ENCODE peak calls at places on chromosomes 1 and 21, in nine cellular contexts. T, U, J, P, S, F, Q, L and O are unnamed samples. For H3K4me1, the result is how much of the 10 kb centered on the place peaks cover.

GRCh38 chr1:51088474-51088873 is 13.6 kb upstream of the C1orf185 start:
- DNase-seq in T (no peak), U (no peak), J (no peak), P (no peak), S (no peak), F (no peak), Q (no peak), L (no peak), O (peak)

GRCh38 chr1:55836086-55836485 is 620.9 kb upstream of the USP24 start:
- DNase-seq in T (no peak), U (no peak), J (no peak), P (no peak), S (no peak), F (no peak), Q (no peak), L (no peak), O (no peak)

GRCh38 chr1:168643152-168643551 is 66.7 kb downstream of the XCL1 start:
- DNase-seq in T (peak), U (no peak), J (no peak), P (no peak), S (no peak), F (no peak), Q (no peak), L (no peak), O (peak)

GRCh38 chr1:94926365-94926914 is 470 bp downstream of the CNN3 start:
- DNase-seq in T (peak), U (no peak), J (peak), P (peak), S (peak), F (no peak), Q (peak), L (no peak), O (peak)

GRCh38 chr1:181947441-181947840 is 114.1 kb downstream of the ZNF648 start:
- DNase-seq in T (no peak), U (no peak), J (no peak), P (no peak), S (no peak), F (no peak), Q (no peak), L (no peak), O (no peak)

GRCh38 chr21:18725653-18726052 is 322.1 kb upstream of the TMPRSS15 start:
- DNase-seq in T (no peak), U (no peak), J (no peak), P (no peak), S (no peak), F (no peak), Q (peak), L (no peak), O (peak)

GRCh38 chr1:19400875-19401854 is 84.2 kb downstream of the CAPZB start:
- DNase-seq in T (peak), U (no peak), J (no peak), P (no peak), S (no peak), F (no peak), Q (peak), L (no peak), O (no peak)

GRCh38 chr1:93666613-93667384 is 14.8 kb downstream of the BCAR3 start:
- DNase-seq in T (peak), U (no peak), J (no peak), P (no peak), S (no peak), F (no peak), Q (peak), L (peak), O (peak)

DNA sequence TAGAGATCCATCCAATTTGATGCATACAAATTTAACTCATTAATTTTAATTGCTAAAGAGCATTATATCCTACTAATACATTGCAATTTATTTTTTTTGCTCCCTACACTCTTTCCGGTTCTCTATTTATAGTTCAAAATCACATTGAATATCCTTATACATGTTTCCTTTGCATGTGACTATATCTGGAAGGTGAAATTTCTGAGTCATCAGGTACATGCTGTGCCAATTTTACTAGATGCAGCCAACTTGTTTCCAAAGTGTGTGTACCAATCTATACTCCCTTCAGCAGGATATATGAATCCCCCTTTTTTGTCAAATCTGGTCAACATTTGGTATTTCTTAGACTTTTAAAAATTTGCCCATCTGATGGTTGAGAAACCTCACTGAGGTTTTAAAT is 602.9 kb upstream of the CAMK1G start:
- DNase-seq in T (peak), U (no peak), J (no peak), P (no peak), S (no peak), F (no peak), Q (no peak), L (no peak), O (no peak)
- H3K27ac ChIP-seq in T (no peak), U (no peak), J (no peak), P (no peak), S (no peak), F (no peak), Q (no peak), L (no peak), O (no peak)

GRCh38 chr1:201459052-201459451 is 9.9 kb downstream of the PHLDA3 start:
- DNase-seq in T (no peak), U (no peak), J (no peak), P (no peak), S (no peak), F (no peak), Q (no peak), L (no peak), O (no peak)
- H3K4me1 ChIP-seq in T (under half), U (half or more), J (under half), P (under half), S (half or more), F (under half), Q (under half), L (under half), O (half or more)

GRCh38 chr1:47983677-47984076 is 13.5 kb downstream of the TRABD2B start:
- DNase-seq in T (no peak), U (no peak), J (no peak), P (no peak), S (no peak), F (no peak), Q (no peak), L (no peak), O (no peak)
- H3K4me3 ChIP-seq in T (no peak), U (peak), J (no peak), P (no peak), S (peak), F (no peak), Q (peak), L (no peak), O (no peak)

DNA sequence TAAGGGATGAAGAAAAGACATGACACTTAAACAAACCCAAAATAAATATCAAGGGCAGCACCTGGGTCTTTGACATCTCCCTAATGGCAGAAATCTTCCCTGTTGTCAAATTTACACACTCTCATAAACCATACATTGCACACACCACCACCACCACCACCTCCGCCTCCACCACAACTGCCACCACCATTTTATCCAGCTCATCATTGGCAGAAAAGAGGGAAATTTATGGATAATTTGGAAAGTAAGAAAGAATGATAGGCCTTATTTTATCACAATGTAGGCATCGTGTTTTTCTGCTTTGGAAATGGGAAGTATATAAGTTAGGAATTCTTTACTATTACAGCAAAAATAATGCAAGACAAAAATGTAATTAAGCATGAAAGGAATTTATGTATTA is 27.3 kb upstream of the RGS13 start:
- DNase-seq in T (no peak), U (no peak), J (no peak), P (no peak), S (no peak), F (no peak), Q (no peak), L (no peak), O (no peak)
- H3K27ac ChIP-seq in T (no peak), U (no peak), J (no peak), P (no peak), S (no peak), F (peak), Q (no peak), L (no peak), O (no peak)

DNA sequence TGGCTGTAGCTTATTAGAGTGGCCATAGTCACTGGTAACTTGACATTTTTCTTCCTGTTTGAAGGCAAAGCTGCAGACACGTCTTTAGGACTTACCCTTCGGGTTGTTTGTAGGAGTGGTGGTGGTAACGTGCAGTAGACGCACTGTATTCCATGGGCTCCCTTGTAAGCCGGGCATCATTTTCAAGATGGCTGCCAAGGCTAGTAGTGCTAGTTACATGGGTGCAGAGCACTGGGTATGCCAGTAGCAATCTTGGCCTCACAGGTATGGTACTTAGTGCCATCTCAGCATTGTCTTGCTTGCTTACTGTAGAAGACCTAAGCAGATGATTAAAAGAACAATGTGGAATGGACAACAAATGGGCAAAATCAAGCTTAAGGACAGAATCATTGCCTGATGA is 1.9 kb downstream of the YBX1 start:
- DNase-seq in T (peak), U (no peak), J (no peak), P (peak), S (no peak), F (no peak), Q (peak), L (no peak), O (peak)
- H3K4me1 ChIP-seq in T (under half), U (half or more), J (under half), P (under half), S (half or more), F (half or more), Q (under half), L (under half), O (under half)

DNA sequence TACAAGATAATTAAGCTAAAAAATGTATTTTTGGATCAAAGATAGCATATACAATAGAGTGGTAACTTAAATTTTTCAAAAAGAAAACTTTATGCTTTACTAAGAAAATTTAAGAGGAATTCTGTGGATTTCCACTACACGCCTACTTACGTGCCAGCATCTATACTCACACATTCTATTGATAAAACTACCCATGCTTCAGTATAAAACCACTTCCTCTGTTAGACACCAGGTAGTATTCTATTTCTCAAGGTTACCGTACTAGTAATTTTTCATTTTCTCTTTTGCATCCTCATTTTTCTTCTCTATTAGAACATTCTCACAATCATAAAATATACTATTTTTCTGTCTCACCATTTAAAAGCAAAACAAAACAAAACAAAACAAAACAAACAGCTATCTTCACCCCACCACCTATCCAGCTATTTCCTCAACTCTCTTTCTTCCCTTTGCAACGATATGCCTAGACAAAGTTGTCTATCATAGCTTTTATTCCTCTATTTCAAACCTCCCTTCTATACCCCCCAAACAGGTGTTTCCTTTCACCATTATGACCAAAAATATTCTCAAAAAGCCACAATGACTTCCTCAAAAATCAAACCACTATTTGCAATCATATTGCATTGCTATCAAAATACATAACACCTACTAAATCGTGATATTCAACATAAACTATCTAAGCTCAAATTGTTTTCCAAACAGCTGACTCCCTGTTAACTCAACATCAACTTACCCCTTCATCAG is 1652.0 kb downstream of the MRPL39 start:
- DNase-seq in T (no peak), U (no peak), J (no peak), P (no peak), S (no peak), F (no peak), Q (no peak), L (no peak), O (no peak)
- H3K4me3 ChIP-seq in T (no peak), U (no peak), J (no peak), P (no peak), S (no peak), F (no peak), Q (no peak), L (no peak), O (no peak)

GRCh38 chr21:34533938-34534337 is 21.9 kb upstream of the KCNE1 start:
- DNase-seq in T (no peak), U (no peak), J (no peak), P (no peak), S (no peak), F (no peak), Q (no peak), L (no peak), O (no peak)
- H3K27ac ChIP-seq in T (no peak), U (no peak), J (no peak), P (no peak), S (no peak), F (no peak), Q (no peak), L (no peak), O (no peak)

GRCh38 chr1:161707503-161707902 is 474 bp downstream of the FCRLA start:
- DNase-seq in T (no peak), U (no peak), J (no peak), P (no peak), S (no peak), F (no peak), Q (no peak), L (no peak), O (no peak)
- H3K4me1 ChIP-seq in T (under half), U (under half), J (under half), P (under half), S (under half), F (under half), Q (under half), L (under half), O (under half)

DNA sequence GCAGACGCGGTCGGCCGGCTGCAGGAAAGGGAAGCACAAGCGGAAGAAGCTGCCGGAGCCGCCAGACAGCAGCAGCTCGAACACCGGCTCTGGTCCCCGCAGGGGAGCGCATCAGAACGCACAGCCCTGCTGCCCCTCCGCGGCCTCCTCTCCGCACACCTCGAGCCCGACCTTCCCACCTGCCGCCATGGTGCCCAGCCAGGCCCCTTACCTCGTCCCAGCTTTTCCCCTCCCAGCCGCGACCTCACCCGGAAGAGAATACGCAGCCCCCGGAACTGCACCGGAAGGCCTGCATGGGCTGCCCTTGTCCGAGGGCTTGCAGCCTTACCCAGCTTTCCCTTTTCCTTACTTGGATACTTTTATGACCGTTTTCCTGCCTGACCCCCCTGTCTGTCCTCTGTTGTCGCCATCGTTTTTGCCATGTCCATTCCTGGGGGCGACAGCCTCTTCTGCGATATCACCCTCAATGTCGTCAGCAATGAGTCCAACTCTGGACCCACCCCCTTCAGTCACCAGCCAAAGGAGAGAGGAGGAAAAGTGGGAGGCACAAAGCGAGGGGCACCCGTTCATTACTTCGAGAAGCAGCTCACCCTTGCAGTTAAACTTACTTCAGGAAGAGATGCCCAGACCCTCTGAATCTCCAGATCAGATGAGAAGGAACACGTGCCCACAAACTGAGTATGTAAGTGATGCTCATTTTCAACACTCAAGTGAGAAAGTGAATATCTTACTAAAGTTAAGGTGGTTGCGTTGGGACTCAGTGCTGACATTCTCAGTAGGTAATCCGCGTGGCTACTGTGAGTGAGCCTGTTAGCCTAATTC is 25.5 kb downstream of the UTS2 start:
- DNase-seq in T (no peak), U (no peak), J (no peak), P (peak), S (no peak), F (peak), Q (no peak), L (no peak), O (no peak)
- H3K4me3 ChIP-seq in T (no peak), U (peak), J (no peak), P (peak), S (peak), F (peak), Q (no peak), L (no peak), O (no peak)